ENCODE peak calls at places on chromosomes 1 and 21, in seven cellular contexts. D is lung, J is iPS DF 6.9, O is tibial artery, Y is mesendoderm, G is psoas muscle, T is transverse colon. R is an unnamed sample.

GRCh38 chr21:45295576-45296365 is 8.1 kb upstream of the POFUT2 start:
- DNase-seq in D (no peak), O (peak), G (no peak), J (no peak), Y (no peak), T (peak), R (peak)

GRCh38 chr1:4638347-4638734 is 16.1 kb upstream of the AJAP1 start:
- DNase-seq in Y (no peak), G (peak), T (no peak), J (no peak), D (no peak), O (peak), R (no peak)

GRCh38 chr1:183816110-183816509 is 11.2 kb downstream of the RGL1 start:
- DNase-seq in Y (no peak), G (no peak), T (no peak), O (no peak), J (no peak), D (no peak), R (no peak)

GRCh38 chr1:155974208-155975165 is 3.9 kb downstream of the ARHGEF2 start:
- DNase-seq in G (no peak), Y (no peak), T (no peak), O (no peak), J (no peak), D (no peak), R (no peak)

GRCh38 chr1:62693123-62693522 is 4.9 kb upstream of the DOCK7 start:
- DNase-seq in J (no peak), G (no peak), T (no peak), Y (no peak), D (no peak), O (no peak), R (no peak)

GRCh38 chr1:10504259-10504658 is 29.5 kb downstream of the PEX14 start:
- DNase-seq in D (no peak), Y (no peak), O (no peak), J (no peak), G (no peak), T (no peak), R (no peak)

GRCh38 chr21:14538477-14538876 is 7.6 kb downstream of the SAMSN1 start:
- DNase-seq in J (no peak), T (no peak), Y (no peak), O (no peak), D (no peak), G (no peak), R (no peak)

GRCh38 chr1:3910769-3911520 is 10.9 kb upstream of the C1orf174 start:
- DNase-seq in O (no peak), T (peak), Y (peak), D (peak), G (peak), J (peak), R (peak)

GRCh38 chr1:32878183-32878582 is 7.5 kb upstream of the FNDC5 start:
- DNase-seq in O (peak), G (no peak), Y (peak), J (no peak), D (no peak), T (no peak), R (no peak)

GRCh38 chr1:226362346-226362745 is 45.5 kb downstream of the PARP1 start:
- DNase-seq in D (no peak), T (peak), G (no peak), Y (no peak), J (no peak), O (no peak), R (no peak)

GRCh38 chr1:108750476-108751191 is 4.2 kb downstream of the STXBP3 start:
- DNase-seq in O (no peak), G (no peak), D (no peak), Y (no peak), J (no peak), T (no peak), R (no peak)

GRCh38 chr1:198575715-198576641 is 35.5 kb upstream of the ATP6V1G3 start:
- DNase-seq in J (no peak), Y (no peak), O (no peak), D (no peak), G (no peak), T (no peak), R (no peak)

GRCh38 chr1:115412733-115413132 is 74.7 kb upstream of the NGF start:
- DNase-seq in T (no peak), Y (no peak), D (no peak), O (no peak), G (no peak), J (no peak), R (no peak)

GRCh38 chr21:38342734-38343133 is 85.9 kb downstream of the KCNJ15 start:
- DNase-seq in G (no peak), D (no peak), J (no peak), Y (no peak), T (no peak), O (peak), R (no peak)

GRCh38 chr1:247487057-247487456 is 29.2 kb upstream of the OR2B11 start:
- DNase-seq in T (peak), G (no peak), O (no peak), J (peak), Y (peak), D (no peak), R (no peak)

GRCh38 chr1:150321826-150322166 is 463 bp downstream of the PRPF3 start:
- DNase-seq in D (no peak), G (no peak), J (no peak), T (no peak), Y (no peak), O (no peak), R (no peak)

GRCh38 chr1:91104712-91105111 is 82.9 kb upstream of the ZNF644 start:
- DNase-seq in J (no peak), G (no peak), Y (no peak), D (no peak), T (no peak), O (no peak), R (no peak)

GRCh38 chr1:182589520-182589919 is 464 bp upstream of the RNASEL start:
- DNase-seq in Y (no peak), T (no peak), D (no peak), O (no peak), J (no peak), G (no peak), R (no peak)

GRCh38 chr1:117231748-117232373 is 21.1 kb upstream of the VTCN1 start:
- DNase-seq in D (peak), G (no peak), T (peak), O (no peak), Y (no peak), J (no peak), R (peak)

GRCh38 chr21:36730291-36731281 is 31.7 kb downstream of the SIM2 start:
- DNase-seq in G (no peak), Y (no peak), T (no peak), J (no peak), O (peak), D (no peak), R (no peak)

GRCh38 chr1:9907441-9907840 is 2.6 kb downstream of the CTNNBIP1 start:
- DNase-seq in O (no peak), T (no peak), G (no peak), Y (no peak), D (no peak), J (no peak), R (no peak)

GRCh38 chr1:227316941-227317540 is 1.3 kb downstream of the CDC42BPA start:
- DNase-seq in T (no peak), D (no peak), O (no peak), G (no peak), Y (no peak), J (no peak), R (no peak)

GRCh38 chr1:111604931-111605330 is 14.7 kb upstream of the RAP1A start:
- DNase-seq in T (no peak), D (no peak), O (no peak), G (no peak), J (no peak), Y (no peak), R (no peak)

GRCh38 chr1:157878059-157878458 is 36.5 kb upstream of the CD5L start:
- DNase-seq in J (peak), Y (peak), D (no peak), O (no peak), G (no peak), T (no peak), R (no peak)

GRCh38 chr21:41952568-41953248 is 1.1 kb downstream of the C2CD2 start:
- DNase-seq in O (no peak), Y (peak), J (no peak), D (no peak), G (peak), T (peak), R (no peak)
- H3K27ac ChIP-seq in O (peak), Y (no peak), J (no peak), D (peak), G (peak), T (peak), R (peak)

DNA sequence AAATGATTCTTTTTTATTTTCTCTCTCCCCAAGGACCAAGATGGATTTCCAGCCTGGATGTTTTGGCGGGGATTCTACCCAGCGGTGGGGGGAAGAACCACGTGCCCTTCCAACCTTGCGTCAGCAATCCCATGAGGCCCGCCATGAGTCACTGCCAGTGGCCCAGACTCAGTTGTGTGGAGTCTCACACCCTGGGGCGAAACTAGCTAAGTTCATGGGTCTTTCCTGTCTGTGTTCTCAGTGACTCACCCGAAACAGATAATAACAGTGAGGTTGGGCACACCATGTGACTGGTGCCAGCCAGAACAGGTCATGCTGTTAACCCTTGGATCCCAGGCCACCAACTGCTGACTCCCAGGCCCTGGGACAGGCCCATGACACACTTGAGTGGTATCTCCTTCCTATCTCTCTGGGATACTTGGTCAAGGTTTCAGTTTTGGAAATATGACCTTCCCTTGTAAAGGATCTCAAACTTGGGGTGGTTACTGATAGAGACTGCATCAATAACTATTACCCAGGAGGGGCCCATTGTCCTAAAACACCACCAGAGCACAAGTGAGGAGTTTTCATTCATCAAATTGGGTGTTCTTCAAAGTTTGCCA is 98.0 kb upstream of the DUSP10 start:
- DNase-seq in T (peak), G (peak), O (peak), Y (peak), J (no peak), D (no peak), R (no peak)
- H3K27ac ChIP-seq in T (no peak), G (no peak), O (peak), Y (no peak), J (no peak), D (peak), R (no peak)

DNA sequence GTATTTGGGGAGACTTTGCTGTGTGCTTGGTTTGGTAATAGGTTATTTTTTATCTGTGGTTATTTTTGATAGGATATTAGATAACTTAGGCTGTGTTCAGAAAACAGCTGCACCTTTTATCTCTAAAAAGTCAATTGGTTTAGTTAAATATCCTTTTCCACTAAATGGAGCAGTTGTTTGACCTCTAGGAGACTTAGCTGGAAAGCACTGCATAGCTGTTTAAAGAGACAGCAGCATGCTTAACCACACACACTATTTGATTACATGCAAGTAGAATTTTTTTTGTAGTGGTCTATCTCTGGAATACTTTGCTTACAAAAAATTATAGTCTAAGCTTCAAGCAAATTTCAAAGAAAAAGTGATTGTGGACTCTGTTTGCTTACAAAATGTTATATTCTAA is 6.5 kb upstream of the PALMD start:
- DNase-seq in Y (no peak), D (no peak), T (no peak), J (no peak), G (no peak), O (no peak), R (no peak)
- H3K27ac ChIP-seq in Y (no peak), D (peak), T (no peak), J (no peak), G (no peak), O (no peak), R (peak)

DNA sequence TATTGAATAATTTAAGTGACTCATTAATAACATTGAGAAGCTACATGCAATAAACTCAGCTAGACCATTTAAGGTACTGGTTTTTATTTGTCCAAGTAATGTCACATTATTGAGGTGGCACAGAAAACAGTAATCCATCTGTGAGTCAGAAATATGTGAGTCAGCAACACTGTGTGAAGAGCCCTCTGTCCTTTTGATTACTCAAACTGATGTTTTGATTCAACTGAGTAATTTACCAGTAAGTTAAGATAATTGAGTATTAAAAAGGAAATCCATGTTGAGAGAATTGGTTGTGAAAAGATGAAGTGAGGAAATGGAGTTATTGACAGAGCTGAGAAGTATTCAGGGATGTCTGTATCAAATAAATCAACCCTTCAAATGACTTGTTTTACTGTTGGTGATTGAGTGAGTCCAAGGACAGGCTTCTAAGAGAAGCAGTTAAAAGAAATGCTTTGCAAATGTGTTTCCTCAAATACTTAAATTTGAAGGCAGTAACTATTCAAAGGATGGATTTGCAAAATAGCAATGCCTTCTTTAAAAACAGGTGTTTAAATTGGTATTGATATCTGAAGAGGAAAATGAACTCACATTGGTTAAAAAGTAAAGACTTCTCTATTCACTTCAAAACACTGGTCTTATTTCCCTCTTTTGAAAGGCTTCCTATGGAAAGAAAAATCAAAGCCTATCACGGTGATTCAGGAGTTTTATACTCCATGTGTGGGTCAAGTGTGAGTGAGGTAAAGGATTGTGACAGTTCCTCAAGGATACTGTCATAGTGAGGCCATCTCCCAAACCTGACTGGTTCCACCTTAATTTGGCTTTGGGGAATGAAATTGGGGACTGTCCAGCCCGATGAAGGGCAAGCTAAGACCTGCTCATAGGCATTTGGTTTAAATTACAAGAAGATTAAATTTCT is 302.5 kb upstream of the SGIP1 start:
- DNase-seq in Y (no peak), G (no peak), T (no peak), J (no peak), D (no peak), O (no peak), R (no peak)
- H3K27ac ChIP-seq in Y (no peak), G (no peak), T (no peak), J (no peak), D (no peak), O (no peak), R (no peak)

DNA sequence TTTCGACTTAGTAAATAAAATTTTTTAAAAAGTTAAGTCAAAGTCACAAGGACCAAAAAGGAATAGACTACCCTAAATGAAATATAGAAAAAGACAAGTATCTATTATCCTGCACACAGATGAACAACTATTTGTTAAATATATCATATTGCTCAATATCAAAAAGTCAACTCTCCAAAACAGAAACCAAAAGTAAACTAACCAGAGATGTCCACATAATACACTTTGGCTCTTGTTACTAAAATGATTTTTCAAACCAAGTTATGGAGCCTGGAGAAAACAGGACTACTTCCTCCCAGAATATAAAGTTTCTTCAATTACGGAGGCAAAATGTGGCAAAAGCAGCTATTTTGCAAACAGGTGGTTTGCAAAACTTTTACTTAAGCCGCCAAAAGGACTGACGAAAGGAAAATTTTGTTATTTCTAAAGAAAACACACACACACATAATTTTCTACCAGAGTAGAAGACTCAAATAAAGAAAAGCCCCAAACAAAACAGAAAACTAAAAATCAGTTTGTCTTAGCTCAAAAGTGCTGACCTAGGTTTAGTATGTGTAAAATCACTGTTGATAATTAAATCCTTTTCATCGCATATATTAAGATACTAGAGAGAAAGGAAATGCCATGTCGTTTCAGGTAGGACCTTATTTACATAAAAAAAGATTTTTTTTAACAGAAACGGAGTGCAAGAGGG is 1.1 kb downstream of the DPYD start:
- DNase-seq in J (no peak), O (no peak), G (no peak), Y (no peak), D (no peak), T (no peak), R (no peak)
- H3K27ac ChIP-seq in J (no peak), O (peak), G (peak), Y (no peak), D (no peak), T (peak), R (peak)

GRCh38 chr1:21259316-21260076 is 30.8 kb downstream of the ECE1 start:
- DNase-seq in T (no peak), Y (no peak), G (no peak), J (no peak), O (no peak), D (no peak), R (no peak)
- H3K27ac ChIP-seq in T (no peak), Y (no peak), G (no peak), J (no peak), O (peak), D (no peak), R (no peak)

DNA sequence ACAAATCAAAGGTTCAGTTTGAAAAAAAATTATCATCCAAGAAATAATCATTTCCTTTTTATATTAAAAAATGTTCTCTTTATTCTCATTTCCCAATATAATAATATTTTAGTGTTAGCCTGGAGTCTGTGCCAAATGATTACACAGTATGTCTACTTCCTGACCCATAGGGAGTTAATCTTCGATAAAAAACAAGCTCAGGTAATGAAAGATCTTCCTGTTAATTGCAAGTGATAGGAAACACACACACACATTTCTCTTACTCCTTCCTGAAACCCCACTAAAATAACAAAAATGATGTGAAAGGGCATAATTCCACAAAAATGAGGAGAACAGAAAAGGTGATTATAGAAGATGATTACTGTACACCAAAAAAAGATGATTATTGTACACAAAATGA is 123.5 kb upstream of the CXADR start:
- DNase-seq in T (no peak), Y (no peak), D (no peak), J (no peak), O (no peak), G (no peak), R (no peak)
- H3K27ac ChIP-seq in T (no peak), Y (no peak), D (no peak), J (no peak), O (no peak), G (no peak), R (no peak)

GRCh38 chr1:151346082-151346768 is 827 bp downstream of the RFX5 start:
- DNase-seq in D (no peak), T (no peak), O (no peak), J (no peak), Y (peak), G (no peak), R (no peak)

GRCh38 chr1:151346769-151347522 is at the start of gene RFX5:
- DNase-seq in D (peak), Y (peak), J (peak), G (peak), T (peak), O (peak), R (peak)

GRCh38 chr1:151352001-151352718 is 5.1 kb upstream of the RFX5 start:
- DNase-seq in G (no peak), T (no peak), J (no peak), Y (no peak), O (no peak), D (peak), R (no peak)

GRCh38 chr1:151343587-151343986 is 3.5 kb downstream of the RFX5 start:
- DNase-seq in T (no peak), Y (no peak), D (no peak), J (no peak), G (no peak), O (no peak), R (no peak)

DNA sequence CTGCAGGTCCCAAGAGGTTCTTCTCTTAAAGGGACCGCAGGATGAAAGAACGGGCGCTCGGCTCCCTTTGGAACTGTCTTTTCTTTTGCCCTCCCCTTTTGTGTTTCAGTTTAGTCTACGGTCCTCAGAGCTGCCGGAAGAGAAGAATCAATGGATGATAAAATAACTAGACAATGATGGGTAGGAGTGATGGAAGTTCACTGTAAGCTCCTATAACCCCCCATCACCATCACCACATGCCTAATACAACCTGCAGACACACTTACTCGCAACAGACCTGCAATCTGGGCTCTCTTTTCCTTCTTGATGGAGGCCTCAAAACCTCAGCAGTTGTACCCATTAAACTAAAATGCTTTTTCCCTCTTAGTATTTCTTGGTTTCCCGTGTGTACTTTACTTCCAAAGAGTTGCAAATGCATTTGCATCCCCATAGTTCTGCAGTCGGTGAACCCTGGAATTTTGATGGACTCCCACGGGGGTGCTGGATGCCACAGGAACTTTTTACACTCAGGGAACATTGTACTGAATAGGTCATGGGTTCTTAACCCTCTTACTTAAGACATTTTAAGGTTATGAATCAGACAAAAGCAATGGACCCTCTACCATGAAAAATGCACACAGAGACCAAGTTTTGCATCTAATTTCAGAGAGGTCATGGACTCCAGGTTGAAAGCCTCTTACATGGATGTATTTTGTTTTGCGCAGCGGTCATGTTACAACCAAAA is 633 bp upstream of the RFX5 start:
- DNase-seq in D (no peak), T (no peak), J (no peak), G (no peak), Y (no peak), O (no peak), R (no peak)
- H3K27ac ChIP-seq in D (peak), T (peak), J (no peak), G (peak), Y (peak), O (peak), R (peak)

R was measured in uterus.